ENCODE peak calls at places on chromosomes 1 and 21, in five cellular contexts. K is GM18507, D is NCI-H1105 treated with DMSO at 0.1 percent for 48 hours, S is body of pancreas, N is brain microvascular endothelial cell. Z is an unnamed sample.

GRCh38 chr1:52658795-52659194 is 25.8 kb downstream of the SHISAL2A start:
- DNase-seq in S (no peak), N (no peak), K (no peak), D (no peak), Z (no peak)

GRCh38 chr1:201640624-201641023 is 101.7 kb downstream of the NAV1 start:
- DNase-seq in N (no peak), K (no peak), D (no peak), S (no peak), Z (no peak)

GRCh38 chr21:38819719-38820147 is 14.0 kb downstream of the ETS2 start:
- DNase-seq in S (no peak), N (peak; percentile 60), D (no peak), K (no peak), Z (peak; percentile 58)

GRCh38 chr21:35197191-35197590 is 148.1 kb upstream of the RUNX1 start:
- DNase-seq in N (no peak), S (no peak), D (no peak), K (no peak), Z (no peak)

GRCh38 chr1:3777078-3777547 is 4.6 kb downstream of the SMIM1 start:
- DNase-seq in N (no peak), K (no peak), D (no peak), S (no peak), Z (no peak)

GRCh38 chr1:109151146-109151545 is 37.2 kb downstream of the ELAPOR1 start:
- DNase-seq in K (no peak), N (peak; percentile 60), S (peak; percentile 69), D (no peak), Z (peak; percentile 67)

GRCh38 chr1:112849967-112850641 is 105.9 kb downstream of the SLC16A1 start:
- DNase-seq in N (no peak), K (no peak), D (no peak), S (no peak), Z (no peak)

GRCh38 chr1:3940081-3940755 is 40.1 kb upstream of the C1orf174 start:
- DNase-seq in D (no peak), S (no peak), K (no peak), N (no peak), Z (no peak)

GRCh38 chr1:31768939-31769704 is 5.0 kb upstream of the ADGRB2 start:
- DNase-seq in D (no peak), S (no peak), K (no peak), N (no peak), Z (no peak)

GRCh38 chr1:168531605-168532345 is 12.0 kb downstream of the XCL2 start:
- DNase-seq in K (no peak), D (no peak), S (no peak), N (no peak), Z (no peak)

GRCh38 chr21:39537571-39537970 is 75.2 kb upstream of the B3GALT5 start:
- DNase-seq in D (no peak), S (no peak), K (no peak), N (no peak), Z (no peak)

GRCh38 chr1:159084867-159085266 is 8.3 kb upstream of the AIM2 start:
- DNase-seq in K (no peak), D (no peak), N (no peak), S (no peak), Z (no peak)

GRCh38 chr1:78911956-78912880 is 94.3 kb downstream of the ADGRL4 start:
- DNase-seq in S (no peak), N (no peak), D (no peak), K (no peak), Z (no peak)

GRCh38 chr1:19163261-19163660 is 46.8 kb downstream of the UBR4 start:
- DNase-seq in K (no peak), N (peak; percentile 39), D (no peak), S (no peak), Z (no peak)

GRCh38 chr1:1841575-1841991 is 49.3 kb downstream of the GNB1 start:
- DNase-seq in N (no peak), D (no peak), S (no peak), K (no peak), Z (no peak)

GRCh38 chr1:228393268-228393699 is 13.4 kb downstream of the TRIM11 start:
- DNase-seq in S (peak; percentile 41), N (peak; percentile 74), K (no peak), D (no peak), Z (peak; percentile 56)

GRCh38 chr1:241603626-241604337 is 36.4 kb downstream of the CHML start:
- DNase-seq in N (peak; percentile 48), D (no peak), S (no peak), K (no peak), Z (no peak)

GRCh38 chr1:208997726-208998312 is 585.7 kb upstream of the CAMK1G start:
- DNase-seq in S (no peak), K (no peak), N (no peak), D (no peak), Z (no peak)

GRCh38 chr1:9626201-9626608 is 25.3 kb upstream of the PIK3CD start:
- DNase-seq in N (no peak), K (peak; percentile 66), D (no peak), S (no peak), Z (no peak)

GRCh38 chr1:2148691-2149090 is 45.9 kb downstream of the FAAP20 start:
- DNase-seq in K (no peak), D (no peak), N (no peak), S (no peak), Z (peak; percentile 38)

GRCh38 chr1:117030271-117030877 is 28.8 kb downstream of the CD101 start:
- DNase-seq in N (no peak), K (no peak), S (no peak), D (no peak), Z (no peak)

GRCh38 chr21:23223882-23224281 is 2225.7 kb downstream of the NCAM2 start:
- DNase-seq in S (no peak), N (no peak), K (no peak), D (no peak), Z (no peak)

GRCh38 chr1:209534496-209535250 is 48.8 kb upstream of the CAMK1G start:
- DNase-seq in K (no peak), S (no peak), D (no peak), N (no peak), Z (no peak)

GRCh38 chr1:221274373-221274772 is 395.1 kb downstream of the HLX start:
- DNase-seq in S (no peak), D (peak; percentile 90), K (no peak), N (no peak), Z (no peak)

GRCh38 chr1:218659911-218660677 is 315.0 kb downstream of the TGFB2 start:
- DNase-seq in S (no peak), K (no peak), N (peak; percentile 42), D (no peak), Z (no peak)

GRCh38 chr21:15444118-15444960 is 285.4 kb upstream of the USP25 start:
- DNase-seq in K (no peak), D (no peak), S (no peak), N (no peak), Z (no peak)

GRCh38 chr21:45378258-45378966 is 26.6 kb upstream of the COL18A1 start:
- DNase-seq in N (no peak), S (peak; percentile 26), D (no peak), K (no peak), Z (no peak)

GRCh38 chr21:18760247-18760646 is 356.7 kb upstream of the TMPRSS15 start:
- DNase-seq in S (no peak), N (no peak), K (no peak), D (peak; percentile 61), Z (no peak)

GRCh38 chr1:221925947-221926346 is 184.1 kb upstream of the DUSP10 start:
- DNase-seq in K (no peak), S (no peak), D (no peak), N (no peak), Z (no peak)

GRCh38 chr1:182173791-182174190 is 112.3 kb upstream of the ZNF648 start:
- DNase-seq in D (no peak), N (no peak), K (no peak), S (no peak), Z (peak; percentile 48)

GRCh38 chr1:209769171-209769904 is 13.5 kb downstream of the TRAF3IP3 start:
- DNase-seq in N (peak; percentile 88), D (no peak), K (no peak), S (no peak), Z (no peak)